ENCODE peak calls at places on chromosomes 13 and 19, in nine cellular contexts. R is HS-27A; D is stimulated activated CD4-positive, alpha-beta T cell treated with anti-CD3 and anti-CD28 coated beads, Interleukin-1b, Interleukin-23, amount 100 ng/mL, for 24 hours; Y is naive thymus-derived CD8-positive, alpha-beta T cell; M is hippocampal formation; N is GM10248; Q is AG10803; T is ecto neural progenitor cell; Z is AG04450. J is an unnamed sample.

GRCh38 chr19:39599116-39599515 is 3.2 kb upstream of the LGALS13 start:
- DNase-seq in R (peak), D (no peak), Y (no peak), M (no peak), N (peak), Q (peak), T (peak), Z (no peak), J (no peak)

GRCh38 chr19:17869114-17869608 is 2.6 kb upstream of the SLC5A5 start:
- DNase-seq in R (no peak), D (no peak), Y (no peak), M (no peak), N (no peak), Q (no peak), T (no peak), Z (no peak), J (no peak)

GRCh38 chr13:51644649-51645048 is 60.4 kb downstream of the WDFY2 start:
- DNase-seq in R (no peak), D (no peak), Y (no peak), M (no peak), N (no peak), Q (peak), T (no peak), Z (no peak), J (no peak)

GRCh38 chr19:49997709-49998108 is 27.5 kb downstream of the VRK3 start:
- DNase-seq in R (no peak), D (no peak), Y (no peak), M (no peak), N (peak), Q (peak), T (no peak), Z (no peak), J (no peak)

GRCh38 chr13:33016414-33017409 is at the start of gene KL:
- DNase-seq in R (no peak), D (no peak), Y (peak), M (no peak), N (peak), Q (no peak), T (peak), Z (no peak), J (no peak)

GRCh38 chr13:112107289-112107688 is 40.3 kb downstream of the SOX1 start:
- DNase-seq in R (no peak), D (no peak), Y (no peak), M (no peak), N (no peak), Q (no peak), T (peak), Z (no peak), J (no peak)

GRCh38 chr19:4694211-4694987 is 24.3 kb upstream of the MYDGF start:
- DNase-seq in R (peak), D (no peak), Y (no peak), M (peak), N (no peak), Q (peak), T (no peak), Z (peak), J (peak)

GRCh38 chr19:30865481-30865880 is 483.8 kb downstream of the TSHZ3 start:
- DNase-seq in R (no peak), D (no peak), Y (no peak), M (no peak), N (no peak), Q (no peak), T (no peak), Z (no peak), J (peak)

GRCh38 chr13:24074687-24075086 is 85.8 kb upstream of the SPATA13 start:
- DNase-seq in R (no peak), D (no peak), Y (no peak), M (peak), N (no peak), Q (no peak), T (no peak), Z (no peak), J (peak)

GRCh38 chr13:27334774-27335490 is 64.3 kb downstream of the RASL11A start:
- DNase-seq in R (no peak), D (no peak), Y (no peak), M (no peak), N (no peak), Q (no peak), T (no peak), Z (peak), J (no peak)

GRCh38 chr19:28847468-28847867 is 365.5 kb downstream of the UQCRFS1 start:
- DNase-seq in R (no peak), D (no peak), Y (no peak), M (no peak), N (no peak), Q (peak), T (no peak), Z (no peak), J (no peak)

GRCh38 chr13:70125693-70126092 is 17.4 kb upstream of the KLHL1 start:
- DNase-seq in R (no peak), D (no peak), Y (no peak), M (no peak), N (no peak), Q (no peak), T (no peak), Z (no peak), J (no peak)

GRCh38 chr19:49338691-49339363 is 3.6 kb downstream of the CD37 start:
- DNase-seq in R (no peak), D (no peak), Y (no peak), M (no peak), N (peak), Q (no peak), T (peak), Z (no peak), J (peak)

J was measured in left lobe of liver.